ENCODE peak calls at places on chromosomes 5 and 9, in eight cellular contexts. One of them, this sample, is unnamed.

GRCh38 chr5:120734033-120734432 is 269.9 kb downstream of the PRR16 start:
- DNase-seq in upper lobe of left lung: no peak
- DNase-seq in A549: no peak
- DNase-seq in lung: no peak
- DNase-seq in GM06990: no peak
- DNase-seq in sigmoid colon: no peak
- DNase-seq in suprapubic skin: no peak
- DNase-seq in adrenal gland: no peak
- DNase-seq in this sample: no peak

GRCh38 chr5:84080908-84081307 is 303.8 kb downstream of the EDIL3 start:
- DNase-seq in upper lobe of left lung: no peak
- DNase-seq in A549: no peak
- DNase-seq in lung: no peak
- DNase-seq in GM06990: no peak
- DNase-seq in sigmoid colon: no peak
- DNase-seq in suprapubic skin: no peak
- DNase-seq in adrenal gland: no peak
- DNase-seq in this sample: no peak

GRCh38 chr5:122896598-122897282 is 51.3 kb downstream of the SNX24 start:
- DNase-seq in upper lobe of left lung: no peak
- DNase-seq in A549: peak
- DNase-seq in lung: no peak
- DNase-seq in GM06990: no peak
- DNase-seq in sigmoid colon: no peak
- DNase-seq in suprapubic skin: no peak
- DNase-seq in adrenal gland: no peak
- DNase-seq in this sample: no peak

GRCh38 chr5:166883016-166883415 is 1408.4 kb upstream of the WWC1 start:
- DNase-seq in upper lobe of left lung: no peak
- DNase-seq in A549: peak
- DNase-seq in lung: no peak
- DNase-seq in GM06990: peak
- DNase-seq in sigmoid colon: no peak
- DNase-seq in suprapubic skin: no peak
- DNase-seq in adrenal gland: no peak
- DNase-seq in this sample: no peak

GRCh38 chr5:132489051-132489770 is 1.4 kb downstream of the IRF1 start:
- DNase-seq in upper lobe of left lung: peak
- DNase-seq in A549: no peak
- DNase-seq in lung: peak
- DNase-seq in GM06990: no peak
- DNase-seq in sigmoid colon: peak
- DNase-seq in suprapubic skin: no peak
- DNase-seq in adrenal gland: no peak
- DNase-seq in this sample: no peak

GRCh38 chr5:95701074-95701473 is 18.3 kb upstream of the SPATA9 start:
- DNase-seq in upper lobe of left lung: no peak
- DNase-seq in A549: no peak
- DNase-seq in lung: no peak
- DNase-seq in GM06990: no peak
- DNase-seq in sigmoid colon: no peak
- DNase-seq in suprapubic skin: no peak
- DNase-seq in adrenal gland: no peak
- DNase-seq in this sample: no peak

GRCh38 chr5:31186672-31187267 is 6.7 kb upstream of the CDH6 start:
- DNase-seq in upper lobe of left lung: no peak
- DNase-seq in A549: peak
- DNase-seq in lung: no peak
- DNase-seq in GM06990: no peak
- DNase-seq in sigmoid colon: no peak
- DNase-seq in suprapubic skin: no peak
- DNase-seq in adrenal gland: no peak
- DNase-seq in this sample: peak

GRCh38 chr9:83708515-83709158 is 879 bp upstream of the UBQLN1 start:
- DNase-seq in upper lobe of left lung: peak
- DNase-seq in A549: peak
- DNase-seq in lung: peak
- DNase-seq in GM06990: no peak
- DNase-seq in sigmoid colon: peak
- DNase-seq in suprapubic skin: peak
- DNase-seq in adrenal gland: peak
- DNase-seq in this sample: no peak

GRCh38 chr9:4299006-4299795 is 667 bp downstream of the GLIS3 start:
- DNase-seq in upper lobe of left lung: peak
- DNase-seq in A549: peak
- DNase-seq in lung: peak
- DNase-seq in GM06990: peak
- DNase-seq in sigmoid colon: peak
- DNase-seq in suprapubic skin: peak
- DNase-seq in adrenal gland: peak
- DNase-seq in this sample: no peak

GRCh38 chr5:78320461-78320860 is 26.0 kb upstream of the AP3B1 start:
- DNase-seq in upper lobe of left lung: no peak
- DNase-seq in A549: peak
- DNase-seq in lung: no peak
- DNase-seq in GM06990: no peak
- DNase-seq in sigmoid colon: no peak
- DNase-seq in suprapubic skin: no peak
- DNase-seq in adrenal gland: peak
- DNase-seq in this sample: peak

GRCh38 chr5:135376961-135377621 is 21.9 kb downstream of the MACROH2A1 start:
- DNase-seq in upper lobe of left lung: no peak
- DNase-seq in A549: no peak
- DNase-seq in lung: no peak
- DNase-seq in GM06990: peak
- DNase-seq in sigmoid colon: no peak
- DNase-seq in suprapubic skin: no peak
- DNase-seq in adrenal gland: no peak
- DNase-seq in this sample: peak

GRCh38 chr5:72379936-72380335 is 59.8 kb downstream of the PTCD2 start:
- DNase-seq in upper lobe of left lung: no peak
- DNase-seq in A549: no peak
- DNase-seq in lung: no peak
- DNase-seq in GM06990: no peak
- DNase-seq in sigmoid colon: no peak
- DNase-seq in suprapubic skin: no peak
- DNase-seq in adrenal gland: no peak
- DNase-seq in this sample: no peak

GRCh38 chr5:1930501-1930879 is 47.8 kb upstream of the IRX4 start:
- DNase-seq in upper lobe of left lung: no peak
- DNase-seq in A549: no peak
- DNase-seq in lung: no peak
- DNase-seq in GM06990: no peak
- DNase-seq in sigmoid colon: peak
- DNase-seq in suprapubic skin: peak
- DNase-seq in adrenal gland: no peak
- DNase-seq in this sample: peak

GRCh38 chr5:8561854-8562253 is 692.9 kb downstream of the MTRR start:
- DNase-seq in upper lobe of left lung: no peak
- DNase-seq in A549: no peak
- DNase-seq in lung: no peak
- DNase-seq in GM06990: no peak
- DNase-seq in sigmoid colon: no peak
- DNase-seq in suprapubic skin: no peak
- DNase-seq in adrenal gland: no peak
- DNase-seq in this sample: no peak

GRCh38 chr5:129460951-129461815 is 1.1 kb downstream of the ADAMTS19 start:
- DNase-seq in upper lobe of left lung: no peak
- DNase-seq in A549: peak
- DNase-seq in lung: no peak
- DNase-seq in GM06990: peak
- DNase-seq in sigmoid colon: peak
- DNase-seq in suprapubic skin: no peak
- DNase-seq in adrenal gland: no peak
- DNase-seq in this sample: peak

DNA sequence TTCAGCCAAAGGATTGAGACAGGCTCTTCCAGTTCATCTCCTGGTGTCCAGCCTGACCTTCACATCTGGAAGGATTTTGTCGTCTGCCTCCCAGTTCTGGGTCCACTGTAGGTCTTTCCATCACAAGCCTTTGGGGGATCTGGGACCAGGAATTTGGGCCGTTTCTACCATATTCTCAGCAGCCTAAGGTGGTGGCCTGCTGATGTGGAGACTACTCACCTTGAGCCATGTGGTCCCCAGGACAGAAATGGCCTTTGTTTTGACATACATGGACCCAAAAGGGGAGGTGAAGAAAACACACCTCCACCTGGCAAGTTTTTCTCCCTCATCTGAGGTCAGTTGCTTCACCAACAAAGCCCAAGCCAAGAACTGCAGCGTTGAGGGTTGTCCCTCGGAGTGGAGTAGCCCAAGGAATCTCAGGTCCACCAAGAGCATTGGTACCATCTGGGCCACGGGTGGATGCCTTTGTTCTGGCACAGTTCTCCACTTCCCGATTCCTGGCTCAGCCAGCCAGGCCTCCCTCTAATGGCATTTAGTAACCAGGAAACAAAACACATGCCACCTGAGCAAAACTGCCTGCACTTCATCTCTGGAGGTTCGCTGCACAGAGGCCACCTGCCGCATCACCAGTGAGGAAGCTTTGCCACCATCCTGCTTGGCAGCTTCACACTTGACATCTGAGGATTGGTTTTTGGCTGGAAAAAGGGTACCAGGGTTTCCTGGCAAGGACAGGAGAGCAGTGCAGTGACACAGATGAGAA is 24.7 kb downstream of the AMBP start:
- DNase-seq in upper lobe of left lung: peak
- DNase-seq in A549: no peak
- DNase-seq in lung: no peak
- DNase-seq in GM06990: no peak
- DNase-seq in sigmoid colon: no peak
- DNase-seq in suprapubic skin: peak
- DNase-seq in adrenal gland: no peak
- DNase-seq in this sample: no peak
- H3K4me3 ChIP-seq in upper lobe of left lung: no peak
- H3K4me3 ChIP-seq in A549: no peak
- H3K4me3 ChIP-seq in lung: no peak
- H3K4me3 ChIP-seq in GM06990: no peak
- H3K4me3 ChIP-seq in sigmoid colon: no peak
- H3K4me3 ChIP-seq in suprapubic skin: no peak
- H3K4me3 ChIP-seq in adrenal gland: no peak
- H3K4me3 ChIP-seq in this sample: no peak

DNA sequence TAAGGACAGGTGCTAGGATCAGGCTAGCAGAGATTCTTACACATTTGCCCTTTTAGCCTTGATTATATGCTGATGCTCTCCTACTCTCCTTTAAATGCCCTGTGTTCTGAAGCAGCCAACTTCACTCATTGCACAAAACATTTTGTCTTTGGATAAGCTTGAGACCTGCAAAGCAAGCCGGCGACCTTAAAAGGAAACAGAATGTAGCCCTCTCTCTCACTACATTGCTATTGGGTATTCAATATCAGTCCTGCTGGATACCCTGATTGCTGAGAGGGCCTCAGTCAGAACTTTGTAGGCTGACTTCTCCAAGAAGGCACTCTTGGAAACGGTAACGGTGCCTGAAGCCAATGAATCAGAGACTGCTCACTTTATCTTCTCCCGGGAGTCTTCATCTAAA is 528.9 kb downstream of the DTWD2 start:
- DNase-seq in upper lobe of left lung: no peak
- DNase-seq in A549: no peak
- DNase-seq in lung: no peak
- DNase-seq in GM06990: no peak
- DNase-seq in sigmoid colon: no peak
- DNase-seq in suprapubic skin: no peak
- DNase-seq in adrenal gland: no peak
- DNase-seq in this sample: no peak
- H3K4me3 ChIP-seq in upper lobe of left lung: no peak
- H3K4me3 ChIP-seq in A549: no peak
- H3K4me3 ChIP-seq in lung: no peak
- H3K4me3 ChIP-seq in GM06990: no peak
- H3K4me3 ChIP-seq in sigmoid colon: no peak
- H3K4me3 ChIP-seq in suprapubic skin: no peak
- H3K4me3 ChIP-seq in adrenal gland: no peak
- H3K4me3 ChIP-seq in this sample: no peak

GRCh38 chr9:80076105-80076504 is 504.3 kb downstream of the TLE4 start:
- DNase-seq in upper lobe of left lung: no peak
- DNase-seq in A549: no peak
- DNase-seq in lung: no peak
- DNase-seq in GM06990: no peak
- DNase-seq in sigmoid colon: no peak
- DNase-seq in suprapubic skin: no peak
- DNase-seq in adrenal gland: no peak
- DNase-seq in this sample: no peak

GRCh38 chr9:80074439-80074838 is 502.7 kb downstream of the TLE4 start:
- DNase-seq in upper lobe of left lung: no peak
- DNase-seq in A549: no peak
- DNase-seq in lung: no peak
- DNase-seq in GM06990: no peak
- DNase-seq in sigmoid colon: no peak
- DNase-seq in suprapubic skin: no peak
- DNase-seq in adrenal gland: peak
- DNase-seq in this sample: no peak

GRCh38 chr9:80066931-80067330 is 495.2 kb downstream of the TLE4 start:
- DNase-seq in upper lobe of left lung: no peak
- DNase-seq in A549: no peak
- DNase-seq in lung: no peak
- DNase-seq in GM06990: no peak
- DNase-seq in sigmoid colon: no peak
- DNase-seq in suprapubic skin: no peak
- DNase-seq in adrenal gland: no peak
- DNase-seq in this sample: no peak

GRCh38 chr9:80072406-80072805 is 500.6 kb downstream of the TLE4 start:
- DNase-seq in upper lobe of left lung: no peak
- DNase-seq in A549: no peak
- DNase-seq in lung: no peak
- DNase-seq in GM06990: no peak
- DNase-seq in sigmoid colon: no peak
- DNase-seq in suprapubic skin: no peak
- DNase-seq in adrenal gland: no peak
- DNase-seq in this sample: no peak

DNA sequence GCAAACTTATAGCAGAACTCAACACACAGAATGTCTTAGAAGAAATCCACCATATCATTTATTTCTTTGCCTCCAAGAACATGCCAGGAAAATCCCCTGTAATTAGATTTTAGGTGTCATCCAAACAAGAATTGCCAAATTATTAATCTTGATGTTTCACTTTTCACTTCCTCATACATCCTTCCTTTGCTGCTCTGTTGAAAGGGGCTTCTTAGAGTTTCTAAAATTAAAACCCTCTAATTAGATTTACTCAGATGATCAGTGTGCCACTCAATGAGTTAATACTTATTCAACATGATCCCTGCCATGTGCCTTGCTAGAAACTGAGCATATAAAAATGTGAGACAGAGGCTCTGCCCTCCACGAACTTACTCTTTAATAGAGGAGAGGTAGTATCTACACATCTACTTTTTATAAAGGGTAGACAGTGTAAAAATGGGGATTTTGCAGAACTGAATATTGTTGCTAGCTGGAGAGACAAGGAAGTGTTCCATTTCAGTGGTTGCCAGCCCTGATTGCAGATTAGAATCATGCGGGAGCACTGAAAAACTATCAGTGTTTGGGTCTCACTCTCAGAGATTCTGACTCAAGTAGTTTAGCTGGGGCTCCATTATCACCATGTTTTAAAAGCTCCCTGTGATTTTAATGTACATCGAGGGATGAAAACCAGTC is 498.4 kb downstream of the TLE4 start:
- DNase-seq in upper lobe of left lung: no peak
- DNase-seq in A549: no peak
- DNase-seq in lung: no peak
- DNase-seq in GM06990: no peak
- DNase-seq in sigmoid colon: no peak
- DNase-seq in suprapubic skin: no peak
- DNase-seq in adrenal gland: no peak
- DNase-seq in this sample: no peak
- H3K4me3 ChIP-seq in upper lobe of left lung: no peak
- H3K4me3 ChIP-seq in A549: no peak
- H3K4me3 ChIP-seq in lung: no peak
- H3K4me3 ChIP-seq in GM06990: no peak
- H3K4me3 ChIP-seq in sigmoid colon: no peak
- H3K4me3 ChIP-seq in suprapubic skin: no peak
- H3K4me3 ChIP-seq in adrenal gland: no peak
- H3K4me3 ChIP-seq in this sample: no peak

GRCh38 chr9:129885670-129886106 is 50.4 kb downstream of the USP20 start:
- DNase-seq in upper lobe of left lung: peak
- DNase-seq in A549: peak
- DNase-seq in lung: peak
- DNase-seq in GM06990: peak
- DNase-seq in sigmoid colon: peak
- DNase-seq in suprapubic skin: peak
- DNase-seq in adrenal gland: peak
- DNase-seq in this sample: no peak
- H3K4me3 ChIP-seq in upper lobe of left lung: peak
- H3K4me3 ChIP-seq in A549: peak
- H3K4me3 ChIP-seq in lung: no peak
- H3K4me3 ChIP-seq in GM06990: peak
- H3K4me3 ChIP-seq in sigmoid colon: peak
- H3K4me3 ChIP-seq in suprapubic skin: peak
- H3K4me3 ChIP-seq in adrenal gland: peak
- H3K4me3 ChIP-seq in this sample: peak

This sample was measured in Jurkat, Clone E6-1.